ENCODE peak calls at places on chromosome 1, in six cellular contexts. One of them, this sample, is unnamed.
A peak's percentile ranks its signal among the peaks of the same experiment; 100 is the strongest.

GRCh38 chr1:237562247-237562823 is 328.4 kb downstream of the ZP4 start:
- DNase-seq in right cardiac atrium: no peak
- DNase-seq in tibial nerve: peak; percentile 7
- DNase-seq in stimulated activated CD4-positive, alpha-beta T cell treated with anti-CD3 and anti-CD28 coated beads, Interleukin-2, amount 100 ng/mL, for 4 hours: no peak
- DNase-seq in T-helper 22 cell: no peak
- DNase-seq in pons: peak; percentile 79
- DNase-seq in this sample: peak; percentile 81

GRCh38 chr1:56472860-56473259 is 106.5 kb downstream of the PLPP3 start:
- DNase-seq in tibial nerve: no peak
- DNase-seq in pons: peak; percentile 56
- DNase-seq in T-helper 22 cell: no peak
- DNase-seq in stimulated activated CD4-positive, alpha-beta T cell treated with anti-CD3 and anti-CD28 coated beads, Interleukin-2, amount 100 ng/mL, for 4 hours: no peak
- DNase-seq in right cardiac atrium: no peak
- DNase-seq in this sample: no peak

GRCh38 chr1:219790834-219791615 is 137.3 kb downstream of the SLC30A10 start:
- DNase-seq in stimulated activated CD4-positive, alpha-beta T cell treated with anti-CD3 and anti-CD28 coated beads, Interleukin-2, amount 100 ng/mL, for 4 hours: no peak
- DNase-seq in pons: no peak
- DNase-seq in right cardiac atrium: no peak
- DNase-seq in T-helper 22 cell: no peak
- DNase-seq in tibial nerve: no peak
- DNase-seq in this sample: no peak

GRCh38 chr1:62809788-62810187 is 25.9 kb downstream of the ATG4C start:
- DNase-seq in T-helper 22 cell: no peak
- DNase-seq in stimulated activated CD4-positive, alpha-beta T cell treated with anti-CD3 and anti-CD28 coated beads, Interleukin-2, amount 100 ng/mL, for 4 hours: no peak
- DNase-seq in right cardiac atrium: no peak
- DNase-seq in tibial nerve: no peak
- DNase-seq in pons: no peak
- DNase-seq in this sample: no peak

GRCh38 chr1:198168180-198168579 is 11.4 kb downstream of the NEK7 start:
- DNase-seq in stimulated activated CD4-positive, alpha-beta T cell treated with anti-CD3 and anti-CD28 coated beads, Interleukin-2, amount 100 ng/mL, for 4 hours: no peak
- DNase-seq in T-helper 22 cell: no peak
- DNase-seq in right cardiac atrium: no peak
- DNase-seq in pons: no peak
- DNase-seq in tibial nerve: no peak
- DNase-seq in this sample: no peak

GRCh38 chr1:201170533-201171062 is 16.3 kb upstream of the TMEM9 start:
- DNase-seq in T-helper 22 cell: peak; percentile 50
- DNase-seq in stimulated activated CD4-positive, alpha-beta T cell treated with anti-CD3 and anti-CD28 coated beads, Interleukin-2, amount 100 ng/mL, for 4 hours: peak; percentile 33
- DNase-seq in pons: peak; percentile 88
- DNase-seq in right cardiac atrium: peak; percentile 96
- DNase-seq in tibial nerve: peak; percentile 91
- DNase-seq in this sample: peak; percentile 97

GRCh38 chr1:98493469-98493868 is 168.1 kb upstream of the SNX7 start:
- DNase-seq in right cardiac atrium: no peak
- DNase-seq in pons: no peak
- DNase-seq in T-helper 22 cell: no peak
- DNase-seq in stimulated activated CD4-positive, alpha-beta T cell treated with anti-CD3 and anti-CD28 coated beads, Interleukin-2, amount 100 ng/mL, for 4 hours: no peak
- DNase-seq in tibial nerve: no peak
- DNase-seq in this sample: no peak

GRCh38 chr1:114088392-114089299 is 65.0 kb downstream of the SYT6 start:
- DNase-seq in stimulated activated CD4-positive, alpha-beta T cell treated with anti-CD3 and anti-CD28 coated beads, Interleukin-2, amount 100 ng/mL, for 4 hours: no peak
- DNase-seq in pons: no peak
- DNase-seq in tibial nerve: no peak
- DNase-seq in T-helper 22 cell: no peak
- DNase-seq in right cardiac atrium: no peak
- DNase-seq in this sample: no peak

GRCh38 chr1:48841466-48841865 is 64.8 kb upstream of the BEND5 start:
- DNase-seq in T-helper 22 cell: no peak
- DNase-seq in pons: no peak
- DNase-seq in stimulated activated CD4-positive, alpha-beta T cell treated with anti-CD3 and anti-CD28 coated beads, Interleukin-2, amount 100 ng/mL, for 4 hours: no peak
- DNase-seq in right cardiac atrium: no peak
- DNase-seq in tibial nerve: no peak
- DNase-seq in this sample: no peak

GRCh38 chr1:229408458-229409037 is 25.3 kb downstream of the ACTA1 start:
- DNase-seq in right cardiac atrium: peak; percentile 62
- DNase-seq in tibial nerve: no peak
- DNase-seq in pons: no peak
- DNase-seq in stimulated activated CD4-positive, alpha-beta T cell treated with anti-CD3 and anti-CD28 coated beads, Interleukin-2, amount 100 ng/mL, for 4 hours: no peak
- DNase-seq in T-helper 22 cell: no peak
- DNase-seq in this sample: peak; percentile 17

GRCh38 chr1:22876359-22877111 is 96.1 kb downstream of the LACTBL1 start:
- DNase-seq in tibial nerve: no peak
- DNase-seq in stimulated activated CD4-positive, alpha-beta T cell treated with anti-CD3 and anti-CD28 coated beads, Interleukin-2, amount 100 ng/mL, for 4 hours: no peak
- DNase-seq in T-helper 22 cell: no peak
- DNase-seq in pons: no peak
- DNase-seq in right cardiac atrium: peak; percentile 26
- DNase-seq in this sample: no peak